ENCODE peak calls at places on chromosome 7, in eight cellular contexts. L is esophagus muscularis mucosa, V is neural progenitor cell, Q is A549, G is endodermal cell, C is prostate gland, N is Panc1, Z is dorsolateral prefrontal cortex. R is an unnamed sample.

GRCh38 chr7:24821045-24821853 is 64.0 kb upstream of the GSDME start:
- DNase-seq in L (no peak), V (no peak), Q (peak), G (no peak), C (peak), N (peak), Z (peak), R (no peak)

GRCh38 chr7:37924399-37924798 is 4.0 kb downstream of the EPDR1 start:
- DNase-seq in L (no peak), V (no peak), Q (no peak), G (no peak), C (no peak), N (no peak), Z (no peak), R (no peak)

GRCh38 chr7:97006146-97006950 is 995 bp downstream of the DLX6 start:
- DNase-seq in L (peak), V (peak), Q (peak), G (peak), C (peak), N (no peak), Z (no peak), R (peak)

GRCh38 chr7:100190059-100190711 is 12.5 kb downstream of the STAG3 start:
- DNase-seq in L (no peak), V (no peak), Q (peak), G (no peak), C (no peak), N (no peak), Z (no peak), R (no peak)

GRCh38 chr7:81331061-81332018 is 412.5 kb upstream of the SEMA3C start:
- DNase-seq in L (no peak), V (no peak), Q (no peak), G (no peak), C (no peak), N (no peak), Z (no peak), R (no peak)

GRCh38 chr7:6536899-6537298 is 14.4 kb downstream of the GRID2IP start:
- DNase-seq in L (no peak), V (peak), Q (no peak), G (peak), C (no peak), N (no peak), Z (peak), R (no peak)

GRCh38 chr7:84207025-84207424 is 12.4 kb upstream of the SEMA3A start:
- DNase-seq in L (no peak), V (peak), Q (no peak), G (peak), C (no peak), N (no peak), Z (no peak), R (no peak)

GRCh38 chr7:1721047-1721687 is 51.1 kb downstream of the ELFN1 start:
- DNase-seq in L (no peak), V (no peak), Q (no peak), G (no peak), C (no peak), N (no peak), Z (no peak), R (no peak)

GRCh38 chr7:98613601-98614425 is 3.3 kb upstream of the NPTX2 start:
- DNase-seq in L (no peak), V (peak), Q (peak), G (peak), C (no peak), N (no peak), Z (no peak), R (no peak)

GRCh38 chr7:95327356-95327755 is 3.0 kb upstream of the PON1 start:
- DNase-seq in L (no peak), V (no peak), Q (no peak), G (no peak), C (no peak), N (no peak), Z (no peak), R (no peak)

GRCh38 chr7:6306471-6306870 is 34.0 kb upstream of the CYTH3 start:
- DNase-seq in L (no peak), V (no peak), Q (peak), G (no peak), C (no peak), N (peak), Z (no peak), R (no peak)

GRCh38 chr7:88309845-88310244 is 3.2 kb upstream of the STEAP4 start:
- DNase-seq in L (no peak), V (no peak), Q (no peak), G (no peak), C (no peak), N (no peak), Z (no peak), R (no peak)

GRCh38 chr7:69110450-69111050 is 487.7 kb upstream of the AUTS2 start:
- DNase-seq in L (no peak), V (no peak), Q (no peak), G (no peak), C (no peak), N (no peak), Z (no peak), R (peak)

GRCh38 chr7:95317546-95317945 is 6.8 kb downstream of the PON1 start:
- DNase-seq in L (peak), V (peak), Q (no peak), G (no peak), C (no peak), N (no peak), Z (no peak), R (no peak)

GRCh38 chr7:128867842-128868623 is 5.4 kb downstream of the ATP6V1F start:
- DNase-seq in L (no peak), V (no peak), Q (no peak), G (peak), C (no peak), N (no peak), Z (no peak), R (no peak)

GRCh38 chr7:88318196-88318595 is 11.5 kb upstream of the STEAP4 start:
- DNase-seq in L (no peak), V (no peak), Q (no peak), G (no peak), C (no peak), N (no peak), Z (no peak), R (no peak)

GRCh38 chr7:22147113-22147512 is 201.4 kb upstream of the CDCA7L start:
- DNase-seq in L (no peak), V (no peak), Q (no peak), G (no peak), C (no peak), N (no peak), Z (no peak), R (no peak)

GRCh38 chr7:70647801-70648491 is 484.0 kb upstream of the GALNT17 start:
- DNase-seq in L (no peak), V (no peak), Q (no peak), G (no peak), C (no peak), N (no peak), Z (no peak), R (no peak)

GRCh38 chr7:4837041-4837813 is 24.6 kb downstream of the PAPOLB start:
- DNase-seq in L (no peak), V (no peak), Q (no peak), G (peak), C (no peak), N (no peak), Z (no peak), R (no peak)

GRCh38 chr7:46145412-46145811 is 224.3 kb upstream of the IGFBP3 start:
- DNase-seq in L (no peak), V (peak), Q (peak), G (peak), C (no peak), N (peak), Z (no peak), R (no peak)

GRCh38 chr7:104661575-104661974 is 333.2 kb downstream of the LHFPL3 start:
- DNase-seq in L (no peak), V (no peak), Q (no peak), G (no peak), C (no peak), N (no peak), Z (no peak), R (no peak)

GRCh38 chr7:141433698-141434097 is 117.5 kb upstream of the AGK start:
- DNase-seq in L (no peak), V (no peak), Q (no peak), G (no peak), C (no peak), N (no peak), Z (no peak), R (no peak)

GRCh38 chr7:81209059-81209458 is 290.2 kb upstream of the SEMA3C start:
- DNase-seq in L (no peak), V (no peak), Q (no peak), G (no peak), C (no peak), N (no peak), Z (no peak), R (no peak)

GRCh38 chr7:37234928-37235327 is 213.7 kb downstream of the ELMO1 start:
- DNase-seq in L (no peak), V (peak), Q (peak), G (peak), C (no peak), N (no peak), Z (no peak), R (no peak)

GRCh38 chr7:30907527-30908267 is 4.0 kb upstream of the AQP1 start:
- DNase-seq in L (no peak), V (no peak), Q (no peak), G (no peak), C (no peak), N (no peak), Z (no peak), R (no peak)

GRCh38 chr7:50226669-50227068 is 77.8 kb upstream of the IKZF1 start:
- DNase-seq in L (peak), V (no peak), Q (no peak), G (no peak), C (no peak), N (no peak), Z (no peak), R (no peak)

GRCh38 chr7:3437467-3437866 is 136.4 kb downstream of the SDK1 start:
- DNase-seq in L (no peak), V (no peak), Q (no peak), G (no peak), C (no peak), N (no peak), Z (no peak), R (no peak)

GRCh38 chr7:93623816-93624215 is 49.3 kb upstream of the CALCR start:
- DNase-seq in L (no peak), V (no peak), Q (no peak), G (no peak), C (no peak), N (no peak), Z (no peak), R (no peak)

GRCh38 chr7:22129819-22130580 is 184.3 kb upstream of the CDCA7L start:
- DNase-seq in L (no peak), V (no peak), Q (no peak), G (no peak), C (no peak), N (no peak), Z (no peak), R (no peak)

GRCh38 chr7:91503934-91504575 is 239.8 kb downstream of the FZD1 start:
- DNase-seq in L (no peak), V (no peak), Q (no peak), G (no peak), C (no peak), N (no peak), Z (no peak), R (no peak)

GRCh38 chr7:90596745-90597526 is 815 bp downstream of the CDK14 start:
- DNase-seq in L (no peak), V (peak), Q (no peak), G (peak), C (no peak), N (no peak), Z (no peak), R (no peak)

GRCh38 chr7:141704741-141705140 is 2.8 kb upstream of the DENND11 start:
- DNase-seq in L (no peak), V (no peak), Q (no peak), G (no peak), C (no peak), N (no peak), Z (no peak), R (no peak)

GRCh38 chr7:80131675-80132435 is 2.8 kb upstream of the GNAI1 start:
- DNase-seq in L (no peak), V (no peak), Q (no peak), G (no peak), C (no peak), N (no peak), Z (no peak), R (no peak)

GRCh38 chr7:101815826-101816488 is 1.5 kb upstream of the CUX1 start:
- DNase-seq in L (no peak), V (peak), Q (peak), G (no peak), C (peak), N (no peak), Z (peak), R (peak)

GRCh38 chr7:140358771-140359095 is 39.6 kb downstream of the SLC37A3 start:
- DNase-seq in L (no peak), V (no peak), Q (no peak), G (no peak), C (no peak), N (no peak), Z (no peak), R (no peak)

GRCh38 chr7:64882341-64883112 is 20.5 kb upstream of the ZNF273 start:
- DNase-seq in L (peak), V (no peak), Q (no peak), G (peak), C (peak), N (no peak), Z (peak), R (peak)

DNA sequence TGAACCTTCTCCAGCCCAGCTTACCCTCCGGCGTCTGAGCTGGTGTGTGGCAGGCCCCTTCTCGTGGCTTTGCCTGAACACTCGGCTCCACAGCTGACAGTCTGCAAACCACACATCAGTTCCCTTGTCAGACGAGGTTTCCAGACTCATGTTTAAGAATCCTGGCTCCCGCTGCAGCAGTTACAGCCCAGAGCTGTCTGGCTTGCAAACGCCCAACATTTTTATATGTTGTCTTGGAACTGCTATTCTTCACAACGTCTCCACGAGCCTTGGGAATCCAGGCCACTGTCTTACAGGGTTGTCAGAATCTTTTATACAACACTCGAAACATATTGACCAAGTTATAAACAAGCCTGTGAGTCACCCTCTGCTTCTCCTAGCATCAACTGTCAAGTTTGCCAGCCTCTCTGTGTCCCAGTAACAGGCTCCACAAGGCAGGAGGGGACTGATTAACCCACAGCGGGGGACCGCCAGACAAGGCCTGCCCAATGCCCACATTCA is 68.1 kb downstream of the TNS3 start:
- DNase-seq in L (no peak), V (peak), Q (no peak), G (no peak), C (peak), N (no peak), Z (no peak), R (no peak)
- H3K27ac ChIP-seq in L (peak), V (no peak), Q (peak), G (peak), C (no peak), N (peak), Z (no peak), R (no peak)

DNA sequence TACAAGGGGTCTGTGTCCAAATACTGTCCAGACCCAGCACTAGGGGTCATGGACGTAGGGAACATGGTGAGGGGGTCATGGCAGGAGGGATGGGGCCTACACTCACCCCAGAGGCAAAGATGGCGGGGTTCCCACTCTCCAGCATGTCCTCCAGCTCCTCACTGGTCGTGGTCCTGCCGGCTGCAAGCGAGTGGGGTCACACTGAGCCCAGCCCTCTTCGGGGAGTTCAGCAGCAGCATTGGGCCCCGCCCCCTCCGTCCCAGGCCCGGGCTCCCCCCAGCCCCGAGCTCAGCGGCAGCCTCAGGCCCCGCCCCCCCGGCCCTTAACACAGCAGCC is 15.9 kb downstream of the STX1A start:
- DNase-seq in L (no peak), V (no peak), Q (peak), G (no peak), C (no peak), N (no peak), Z (no peak), R (no peak)
- H3K27ac ChIP-seq in L (no peak), V (no peak), Q (peak), G (no peak), C (no peak), N (peak), Z (peak), R (no peak)

DNA sequence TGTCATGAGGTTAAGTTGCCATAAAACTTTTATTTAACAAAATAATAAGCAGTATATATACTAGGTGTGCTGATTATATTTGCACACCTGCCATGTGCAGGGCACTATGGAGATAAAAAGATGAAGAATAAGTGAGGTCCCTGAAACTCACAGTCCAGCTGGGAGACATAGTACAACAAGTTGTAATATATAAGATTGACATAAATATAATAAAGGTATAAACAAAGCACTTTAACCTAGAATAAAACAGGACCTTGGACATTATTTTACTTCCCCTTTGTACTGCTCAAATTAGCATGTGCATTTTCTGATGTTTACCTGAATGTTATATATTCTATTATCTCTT is 6.2 kb downstream of the STK17A start:
- DNase-seq in L (no peak), V (no peak), Q (no peak), G (no peak), C (no peak), N (no peak), Z (no peak), R (no peak)
- H3K27ac ChIP-seq in L (no peak), V (no peak), Q (no peak), G (no peak), C (no peak), N (no peak), Z (no peak), R (no peak)

DNA sequence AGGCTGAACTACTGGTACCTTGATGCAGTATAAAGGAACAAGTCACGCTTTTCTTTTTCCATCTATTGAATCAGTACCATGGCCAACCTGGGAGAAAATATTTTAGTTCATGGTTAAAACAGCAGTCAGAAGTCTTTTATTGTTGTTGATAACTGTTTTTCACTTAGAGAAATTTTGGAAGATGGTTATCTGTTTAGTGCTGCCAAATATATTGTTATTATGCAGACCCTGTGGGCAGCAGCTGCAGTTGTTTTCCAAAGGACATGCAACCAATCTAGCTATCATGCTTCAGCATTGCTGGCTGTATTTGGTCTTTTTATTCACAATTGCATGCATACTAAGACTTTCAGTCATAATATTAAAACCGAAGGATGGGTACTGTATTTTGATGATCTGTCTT is 169.5 kb downstream of the BBS9 start:
- DNase-seq in L (no peak), V (no peak), Q (no peak), G (no peak), C (no peak), N (no peak), Z (no peak), R (no peak)
- H3K27ac ChIP-seq in L (no peak), V (no peak), Q (no peak), G (no peak), C (no peak), N (no peak), Z (no peak), R (no peak)

GRCh38 chr7:130386876-130387275 is 6.6 kb downstream of the CPA1 start:
- DNase-seq in L (peak), V (no peak), Q (no peak), G (no peak), C (no peak), N (no peak), Z (no peak), R (no peak)

GRCh38 chr7:130387306-130387627 is 7.0 kb downstream of the CPA1 start:
- DNase-seq in L (no peak), V (no peak), Q (no peak), G (no peak), C (no peak), N (no peak), Z (no peak), R (no peak)

GRCh38 chr7:130385600-130386066 is 5.3 kb downstream of the CPA1 start:
- DNase-seq in L (no peak), V (no peak), Q (no peak), G (no peak), C (no peak), N (no peak), Z (no peak), R (no peak)

GRCh38 chr7:130388671-130389070 is 8.4 kb downstream of the CPA1 start:
- DNase-seq in L (peak), V (no peak), Q (no peak), G (no peak), C (no peak), N (no peak), Z (no peak), R (no peak)

GRCh38 chr7:130387628-130388403 is 7.5 kb downstream of the CPA1 start:
- DNase-seq in L (peak), V (no peak), Q (no peak), G (no peak), C (no peak), N (no peak), Z (no peak), R (no peak)
- H3K27ac ChIP-seq in L (no peak), V (no peak), Q (no peak), G (peak), C (no peak), N (no peak), Z (no peak), R (no peak)

GRCh38 chr7:155753446-155753965 is 58.8 kb downstream of the SHH start:
- DNase-seq in L (no peak), V (no peak), Q (no peak), G (no peak), C (no peak), N (no peak), Z (no peak), R (no peak)

GRCh38 chr7:155754165-155754564 is 58.1 kb downstream of the SHH start:
- DNase-seq in L (no peak), V (no peak), Q (no peak), G (no peak), C (no peak), N (no peak), Z (no peak), R (no peak)

GRCh38 chr7:155752756-155753445 is 59.4 kb downstream of the SHH start:
- DNase-seq in L (no peak), V (no peak), Q (no peak), G (no peak), C (no peak), N (no peak), Z (no peak), R (no peak)

GRCh38 chr7:155756322-155756721 is 55.9 kb downstream of the SHH start:
- DNase-seq in L (no peak), V (no peak), Q (no peak), G (no peak), C (no peak), N (no peak), Z (no peak), R (no peak)

DNA sequence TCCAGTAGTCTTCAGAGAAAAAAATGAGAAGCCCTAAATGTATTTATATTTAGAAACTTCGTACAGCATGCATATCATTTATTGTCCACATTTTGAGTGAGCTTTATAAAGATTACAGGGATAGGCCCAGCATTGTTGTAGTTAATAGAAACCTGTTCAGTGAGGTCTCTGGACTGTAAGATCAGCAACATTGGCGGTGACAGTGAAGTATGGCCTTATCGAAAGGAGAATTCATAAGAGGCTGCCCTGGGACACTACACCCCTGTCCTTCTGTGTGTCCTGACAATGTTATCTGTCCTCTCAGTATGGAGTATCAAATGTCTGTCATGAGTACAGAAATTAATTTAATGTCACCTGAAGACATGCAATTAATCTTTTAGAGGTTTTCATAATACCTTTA is 57.2 kb downstream of the SHH start:
- DNase-seq in L (no peak), V (no peak), Q (no peak), G (no peak), C (no peak), N (no peak), Z (no peak), R (no peak)
- H3K27ac ChIP-seq in L (no peak), V (no peak), Q (no peak), G (no peak), C (no peak), N (no peak), Z (no peak), R (no peak)